ENCODE peak calls at places on chromosomes 11 and 22, in seven cellular contexts. Q is mucosa of descending colon; S is mammary epithelial cell; J is neural progenitor cell; R is CD4-positive, CD25-positive, alpha-beta regulatory T cell; G is ovary; N is CD8-positive, alpha-beta T cell. C is an unnamed sample. For H3K4me1, the result is how much of the 10 kb centered on the place peaks cover.

GRCh38 chr11:117822522-117823033 is 2.0 kb downstream of the FXYD2 start:
- DNase-seq in S (no peak), J (no peak), N (no peak), G (no peak), Q (peak), R (no peak), C (no peak)

GRCh38 chr11:12761029-12761428 is 86.8 kb downstream of the TEAD1 start:
- DNase-seq in Q (no peak), J (no peak), N (no peak), G (no peak), R (no peak), S (peak), C (no peak)

GRCh38 chr11:71331631-71332030 is 79.3 kb upstream of the SHANK2 start:
- DNase-seq in J (no peak), G (no peak), R (no peak), S (no peak), Q (no peak), N (no peak), C (no peak)

GRCh38 chr11:44624761-44625221 is 59.3 kb downstream of the CD82 start:
- DNase-seq in R (no peak), N (peak), Q (no peak), G (no peak), S (no peak), J (no peak), C (no peak)

GRCh38 chr22:26853071-26853470 is 195.7 kb downstream of the MIAT start:
- DNase-seq in G (no peak), S (no peak), N (no peak), R (no peak), Q (no peak), J (no peak), C (no peak)

GRCh38 chr11:1399386-1400167 is 9.8 kb downstream of the BRSK2 start:
- DNase-seq in G (no peak), R (no peak), S (no peak), N (no peak), J (no peak), Q (no peak), C (no peak)

GRCh38 chr11:63985812-63986155 is 454 bp upstream of the OTUB1 start:
- DNase-seq in J (no peak), N (peak), G (no peak), Q (peak), S (no peak), R (peak), C (no peak)

GRCh38 chr22:41656515-41656914 is 32.2 kb downstream of the SNU13 start:
- DNase-seq in S (no peak), J (no peak), G (no peak), R (no peak), N (no peak), Q (no peak), C (no peak)

GRCh38 chr11:10490032-10490397 is 35.0 kb downstream of the AMPD3 start:
- DNase-seq in Q (no peak), J (no peak), G (peak), R (no peak), S (no peak), N (no peak), C (no peak)

GRCh38 chr11:124811423-124812125 is 11.4 kb upstream of the MSANTD2 start:
- DNase-seq in J (no peak), S (no peak), R (no peak), G (no peak), N (no peak), Q (no peak), C (no peak)

GRCh38 chr11:34143048-34143447 is 37.6 kb downstream of the NAT10 start:
- DNase-seq in R (no peak), G (no peak), S (no peak), Q (no peak), J (no peak), N (no peak), C (no peak)

GRCh38 chr11:23318670-23319069 is 458.4 kb upstream of the CCDC179 start:
- DNase-seq in G (no peak), J (no peak), Q (no peak), S (peak), R (no peak), N (no peak), C (no peak)

GRCh38 chr22:20238567-20239062 is 29.5 kb downstream of the RTN4R start:
- DNase-seq in N (peak), J (peak), R (peak), Q (peak), S (peak), G (peak), C (peak)

GRCh38 chr11:124762077-124762623 is at the start of gene ESAM:
- DNase-seq in J (peak), S (no peak), R (peak), Q (peak), G (no peak), N (peak), C (no peak)

GRCh38 chr22:26684173-26684572 is 26.8 kb downstream of the MIAT start:
- DNase-seq in R (no peak), G (no peak), J (no peak), Q (no peak), N (no peak), S (no peak), C (no peak)

GRCh38 chr22:41818596-41818995 is 14.3 kb upstream of the SREBF2 start:
- DNase-seq in S (no peak), G (no peak), Q (no peak), N (no peak), R (no peak), J (no peak), C (no peak)

GRCh38 chr11:84247931-84248330 is 961.8 kb upstream of the CCDC90B start:
- DNase-seq in R (no peak), Q (no peak), J (no peak), N (no peak), S (no peak), G (no peak), C (no peak)

GRCh38 chr11:32056445-32056844 is 34.4 kb upstream of the RCN1 start:
- DNase-seq in R (no peak), J (no peak), Q (no peak), N (no peak), G (no peak), S (peak), C (no peak)

GRCh38 chr11:3147257-3147619 is 17.9 kb downstream of the OSBPL5 start:
- DNase-seq in G (no peak), J (no peak), S (no peak), N (no peak), Q (no peak), R (no peak), C (no peak)

GRCh38 chr11:80165763-80166162 is 724.9 kb upstream of the TENM4 start:
- DNase-seq in Q (no peak), G (no peak), J (no peak), R (no peak), S (peak), N (no peak), C (no peak)

GRCh38 chr11:121800240-121800639 is 315.8 kb downstream of the BLID start:
- DNase-seq in N (no peak), R (no peak), J (no peak), G (no peak), S (no peak), Q (no peak), C (no peak)

GRCh38 chr11:94149435-94149834 is 20.8 kb downstream of the PANX1 start:
- DNase-seq in Q (no peak), J (no peak), G (no peak), R (no peak), N (no peak), S (peak), C (no peak)

GRCh38 chr11:16610213-16610737 is 128.2 kb upstream of the C11orf58 start:
- DNase-seq in N (no peak), Q (no peak), G (no peak), R (no peak), J (peak), S (no peak), C (no peak)

GRCh38 chr11:61510980-61511373 is 2.4 kb downstream of the LRRC10B start:
- DNase-seq in Q (no peak), S (no peak), G (no peak), N (no peak), R (no peak), J (no peak), C (no peak)
- H3K4me1 ChIP-seq in Q (under half), S (under half), G (under half), N (under half), R (under half), J (under half), C (under half)

GRCh38 chr11:36657610-36658225 is 59.7 kb upstream of the RAG2 start:
- DNase-seq in G (no peak), S (no peak), R (no peak), N (no peak), J (no peak), Q (no peak), C (no peak)
- H3K4me3 ChIP-seq in G (no peak), S (no peak), R (no peak), N (no peak), J (no peak), Q (no peak), C (no peak)

GRCh38 chr22:32841175-32841574 is 39.7 kb downstream of the TIMP3 start:
- DNase-seq in Q (no peak), N (no peak), G (no peak), S (no peak), J (no peak), R (no peak), C (no peak)

GRCh38 chr22:32843300-32843699 is 41.8 kb downstream of the TIMP3 start:
- DNase-seq in G (no peak), J (no peak), R (no peak), N (no peak), Q (no peak), S (no peak), C (no peak)

GRCh38 chr22:32844251-32844650 is 42.7 kb downstream of the TIMP3 start:
- DNase-seq in R (no peak), G (no peak), N (no peak), J (no peak), S (no peak), Q (no peak), C (no peak)

GRCh38 chr22:32839776-32840571 is 38.5 kb downstream of the TIMP3 start:
- DNase-seq in S (no peak), N (no peak), G (peak), Q (no peak), R (no peak), J (peak), C (no peak)

GRCh38 chr22:32842486-32842885 is 41.0 kb downstream of the TIMP3 start:
- DNase-seq in G (no peak), N (no peak), S (peak), R (no peak), Q (no peak), J (no peak), C (no peak)
- H3K4me1 ChIP-seq in G (under half), N (under half), S (under half), R (under half), Q (under half), J (under half), C (under half)

GRCh38 chr11:113663567-113663966 is 42.5 kb downstream of the TMPRSS5 start:
- DNase-seq in G (no peak), N (no peak), S (no peak), Q (no peak), J (no peak), R (no peak), C (no peak)

GRCh38 chr11:113667801-113668200 is 38.3 kb downstream of the TMPRSS5 start:
- DNase-seq in G (no peak), R (no peak), J (no peak), Q (no peak), N (no peak), S (no peak), C (no peak)

GRCh38 chr11:113664069-113664980 is 41.8 kb downstream of the TMPRSS5 start:
- DNase-seq in S (peak), J (no peak), Q (no peak), R (no peak), G (no peak), N (no peak), C (no peak)

GRCh38 chr11:113666584-113666983 is 39.5 kb downstream of the TMPRSS5 start:
- DNase-seq in N (no peak), S (no peak), Q (no peak), G (no peak), R (no peak), J (no peak), C (no peak)

GRCh38 chr11:113664981-113665710 is 41.0 kb downstream of the TMPRSS5 start:
- DNase-seq in Q (no peak), J (no peak), N (no peak), R (no peak), G (no peak), S (no peak), C (no peak)
- H3K4me3 ChIP-seq in Q (no peak), J (no peak), N (no peak), R (no peak), G (no peak), S (no peak), C (no peak)

C was measured in iPS DF 6.9.